ENCODE peak calls at places on chromosome 2, in seven cellular contexts. Y is HepG2, W is HCT116, N is K562, D is GM12878, Q is H1, O is Panc1. T is an unnamed sample.

GRCh38 chr2:234374671-234375245 is 122.1 kb downstream of the ARL4C start:
- DNase-seq in W (no peak), D (no peak), Q (no peak), O (no peak), N (no peak), Y (no peak), T (no peak)

GRCh38 chr2:212777020-212777491 is 238.5 kb upstream of the ERBB4 start:
- DNase-seq in N (no peak), D (peak), Q (no peak), Y (peak), W (peak), O (no peak), T (peak)

GRCh38 chr2:19355416-19355821 is 3.0 kb downstream of the OSR1 start:
- DNase-seq in D (no peak), W (no peak), Q (no peak), O (no peak), N (no peak), Y (no peak), T (peak)

GRCh38 chr2:70850905-70851304 is 15.3 kb upstream of the CD207 start:
- DNase-seq in W (no peak), Y (no peak), Q (no peak), O (no peak), N (no peak), D (no peak), T (no peak)

GRCh38 chr2:224038049-224038829 is 847 bp downstream of the SERPINE2 start:
- DNase-seq in N (no peak), W (no peak), D (no peak), Q (no peak), O (no peak), Y (peak), T (no peak)

GRCh38 chr2:42614838-42615237 is 46.4 kb downstream of the MTA3 start:
- DNase-seq in Y (peak), D (no peak), Q (no peak), W (no peak), O (no peak), N (no peak), T (no peak)

GRCh38 chr2:199594443-199594842 is 136.7 kb upstream of the SATB2 start:
- DNase-seq in W (no peak), N (no peak), Q (no peak), D (no peak), O (no peak), Y (no peak), T (no peak)

GRCh38 chr2:227703280-227703732 is 14.5 kb downstream of the SLC19A3 start:
- DNase-seq in D (no peak), O (no peak), Y (peak), W (no peak), Q (peak), N (no peak), T (no peak)

GRCh38 chr2:36967236-36967876 is 1.0 kb upstream of the STRN start:
- DNase-seq in Q (no peak), Y (peak), O (no peak), W (no peak), D (no peak), N (peak), T (peak)

GRCh38 chr2:234953116-234954031 is 1.6 kb downstream of the SH3BP4 start:
- DNase-seq in Q (no peak), D (no peak), N (no peak), W (no peak), Y (no peak), O (no peak), T (no peak)

GRCh38 chr2:44623622-44624351 is 262.0 kb downstream of the CAMKMT start:
- DNase-seq in Y (no peak), D (no peak), W (no peak), N (no peak), Q (no peak), O (no peak), T (no peak)

GRCh38 chr2:183665403-183665802 is 541.2 kb downstream of the NUP35 start:
- DNase-seq in Q (no peak), Y (no peak), D (no peak), N (no peak), O (no peak), W (no peak), T (no peak)
- TF ChIP-seq SIN3A in Q (no peak), Y (no peak), D (no peak), N (no peak), O (no peak), W (no peak), T (no peak)

GRCh38 chr2:188785515-188785914 is 188.7 kb upstream of the COL3A1 start:
- DNase-seq in Y (no peak), W (no peak), D (no peak), Q (no peak), N (no peak), O (no peak), T (no peak)

GRCh38 chr2:188786368-188786781 is 187.8 kb upstream of the COL3A1 start:
- DNase-seq in D (no peak), N (no peak), Y (no peak), Q (no peak), O (no peak), W (peak), T (no peak)

GRCh38 chr2:188787661-188788044 is 186.5 kb upstream of the COL3A1 start:
- DNase-seq in W (peak), D (no peak), Y (no peak), N (no peak), O (no peak), Q (no peak), T (no peak)

GRCh38 chr2:188787002-188787660 is 187.0 kb upstream of the COL3A1 start:
- DNase-seq in Q (no peak), Y (no peak), W (peak), N (no peak), O (no peak), D (no peak), T (no peak)

DNA sequence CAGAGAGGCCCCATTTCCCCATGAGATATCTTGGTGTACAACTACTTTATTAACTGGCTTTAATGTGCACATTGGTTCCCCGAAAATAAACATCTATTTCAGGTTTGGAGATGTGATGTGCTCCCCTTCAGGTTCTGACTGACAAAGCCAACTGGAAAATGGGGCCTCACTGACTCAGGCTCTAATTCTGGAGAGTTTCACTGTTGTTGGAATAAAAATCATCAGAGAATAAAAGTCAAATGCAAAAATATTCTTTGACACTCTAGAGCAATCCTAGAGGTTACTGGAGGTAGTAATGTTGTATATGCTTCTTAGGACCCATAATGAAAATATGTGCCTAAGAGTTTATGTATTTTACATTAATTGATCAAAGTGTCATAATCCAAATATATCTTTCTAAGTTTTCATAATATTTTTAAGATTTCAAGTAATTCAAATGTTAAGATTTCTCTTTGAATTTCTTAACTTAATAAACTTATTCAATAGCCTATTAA is 189.9 kb upstream of the COL3A1 start:
- DNase-seq in N (no peak), W (no peak), Q (no peak), O (no peak), D (no peak), Y (no peak), T (no peak)
- TF ChIP-seq SIN3A in N (no peak), W (no peak), Q (no peak), O (no peak), D (no peak), Y (no peak), T (no peak)

GRCh38 chr2:98478861-98479770 is 34.5 kb downstream of the INPP4A start:
- DNase-seq in N (no peak), Y (no peak), Q (no peak), D (no peak), O (no peak), W (no peak), T (no peak)

GRCh38 chr2:98476192-98476868 is 31.7 kb downstream of the INPP4A start:
- DNase-seq in O (no peak), D (no peak), Y (no peak), W (no peak), Q (no peak), N (no peak), T (no peak)

GRCh38 chr2:98477036-98477435 is 32.4 kb downstream of the INPP4A start:
- DNase-seq in N (no peak), O (no peak), Y (no peak), W (no peak), D (no peak), Q (no peak), T (no peak)

GRCh38 chr2:98478088-98478551 is 33.5 kb downstream of the INPP4A start:
- DNase-seq in D (no peak), Y (no peak), Q (no peak), N (no peak), O (no peak), W (no peak), T (no peak)

DNA sequence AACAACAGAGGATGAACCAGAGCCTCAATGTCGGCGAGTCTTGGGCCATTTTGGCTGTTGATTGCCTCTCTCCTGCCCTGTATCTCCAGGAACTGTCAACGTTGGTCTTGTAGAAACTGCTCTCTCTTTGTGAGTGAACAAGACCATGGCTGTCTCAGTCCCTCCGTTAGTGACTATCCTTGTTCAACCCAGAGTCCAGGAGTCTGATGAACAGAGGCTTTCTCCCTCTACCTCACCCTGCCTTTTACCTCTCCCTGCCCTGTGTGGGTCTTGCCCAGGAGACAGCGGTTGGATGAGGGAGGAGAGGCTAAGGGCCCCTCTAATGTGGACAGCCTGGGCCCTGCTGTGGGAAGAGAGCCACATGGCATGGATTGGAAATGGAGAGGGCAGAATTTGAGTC is 32.8 kb downstream of the INPP4A start:
- DNase-seq in D (no peak), W (no peak), O (no peak), Q (no peak), N (no peak), Y (no peak), T (no peak)
- TF ChIP-seq SIN3A in D (no peak), W (no peak), O (no peak), Q (no peak), N (no peak), Y (no peak), T (no peak)

DNA sequence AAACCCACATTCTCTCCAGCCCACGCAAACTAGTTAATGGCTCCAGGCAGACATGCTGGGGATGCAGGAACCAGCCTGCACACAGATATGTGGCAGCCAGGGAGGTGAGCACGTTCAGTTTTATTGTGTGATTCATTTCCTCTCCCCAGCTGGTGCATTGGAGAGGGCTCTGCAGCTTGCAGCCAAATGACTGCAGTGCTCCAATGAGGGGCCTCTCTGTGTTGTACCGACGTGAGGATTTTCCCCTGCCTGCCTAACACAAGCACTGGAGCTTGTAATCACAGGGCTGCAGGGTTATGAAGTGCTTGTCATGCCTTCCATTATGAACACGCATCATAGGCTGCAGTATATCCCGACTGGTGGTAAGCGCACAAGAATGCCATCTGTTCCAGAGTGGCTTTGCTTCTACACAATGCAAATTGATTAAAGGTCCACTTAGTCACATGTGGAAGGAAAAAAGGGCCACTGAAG is 92.3 kb upstream of the THUMPD2 start:
- DNase-seq in Q (no peak), Y (no peak), D (no peak), O (no peak), W (no peak), N (no peak), T (peak)
- TF ChIP-seq SIN3A in Q (no peak), Y (no peak), D (no peak), O (no peak), W (no peak), N (no peak), T (no peak)

GRCh38 chr2:53366570-53366969 is 401.0 kb upstream of the CHAC2 start:
- DNase-seq in Q (no peak), D (no peak), N (no peak), Y (no peak), W (no peak), O (no peak), T (no peak)
- TF ChIP-seq SIN3A in Q (no peak), D (no peak), N (no peak), Y (no peak), W (no peak), O (no peak), T (no peak)

DNA sequence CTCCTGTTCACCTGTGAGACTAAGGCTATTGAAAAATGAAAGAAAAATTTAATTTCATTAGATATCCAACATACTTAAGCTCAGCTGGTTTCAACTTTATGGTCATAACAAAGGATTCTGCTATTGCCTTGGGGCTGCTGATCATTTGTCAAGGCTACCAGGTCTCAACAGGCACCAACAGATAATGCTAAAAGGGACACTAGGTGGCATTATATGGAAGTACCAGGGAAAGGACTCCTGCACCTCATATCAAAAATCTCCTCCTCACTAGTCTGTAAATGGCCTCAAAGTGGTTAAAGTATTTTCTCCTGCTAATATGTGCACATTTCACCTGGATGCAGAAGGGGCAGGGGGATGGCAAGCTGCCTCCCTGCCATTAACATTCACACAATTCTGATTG is 167.9 kb upstream of the REG3A start:
- DNase-seq in D (no peak), Q (no peak), W (no peak), N (no peak), Y (no peak), O (no peak), T (peak)
- TF ChIP-seq SIN3A in D (no peak), Q (no peak), W (no peak), N (no peak), Y (no peak), O (no peak), T (no peak)

GRCh38 chr2:6576312-6576711 is 289.4 kb downstream of the CMPK2 start:
- DNase-seq in W (no peak), N (no peak), D (no peak), Y (no peak), O (peak), Q (no peak), T (no peak)
- TF ChIP-seq SIN3A in W (no peak), N (no peak), D (no peak), Y (no peak), O (no peak), Q (no peak), T (no peak)

GRCh38 chr2:97858442-97858841 is 137.3 kb downstream of the TMEM131 start:
- DNase-seq in D (no peak), Y (no peak), N (no peak), Q (no peak), W (no peak), O (no peak), T (no peak)
- TF ChIP-seq SIN3A in D (no peak), Y (no peak), N (no peak), Q (no peak), W (no peak), O (no peak), T (no peak)

DNA sequence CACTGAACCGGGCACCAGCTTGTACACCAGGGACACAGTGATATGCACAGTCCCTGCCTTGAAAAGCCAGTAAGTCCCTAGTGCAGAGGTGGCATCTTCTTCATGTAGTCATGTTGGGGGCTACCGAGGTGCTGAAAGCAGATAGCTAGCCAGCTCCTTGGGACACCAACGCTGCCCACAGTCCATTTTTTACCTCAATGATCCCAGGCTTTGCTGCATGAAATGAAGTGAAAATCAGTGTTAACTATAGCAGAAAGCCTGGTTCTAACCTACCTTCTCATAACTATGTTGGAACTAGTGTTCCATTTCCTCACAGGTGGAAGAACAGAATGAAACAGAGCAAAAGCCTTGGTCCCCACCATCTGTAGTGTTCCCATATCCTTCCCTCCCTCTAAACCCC is 66.6 kb upstream of the EML6 start:
- DNase-seq in Q (no peak), N (no peak), D (no peak), Y (no peak), W (no peak), O (no peak), T (no peak)
- TF ChIP-seq SIN3A in Q (no peak), N (no peak), D (no peak), Y (no peak), W (no peak), O (no peak), T (no peak)

GRCh38 chr2:34229998-34230397 is 630.9 kb upstream of the FAM98A start:
- DNase-seq in N (no peak), W (no peak), D (no peak), Y (no peak), Q (no peak), O (no peak), T (no peak)
- TF ChIP-seq SIN3A in N (no peak), W (no peak), D (no peak), Y (no peak), Q (no peak), O (no peak), T (no peak)